ENCODE peak calls at places on chromosomes 2 and 18, in five cellular contexts. B is osteocyte, Y is tibial artery, W is IMR-90, P is fibroblast of lung. U is an unnamed sample.
A peak's percentile ranks its signal among the peaks of the same experiment; 100 is the strongest.

GRCh38 chr2:39595116-39595515 is 70.6 kb upstream of the TMEM178A start:
- DNase-seq in B (no peak), Y (no peak), W (no peak), P (no peak), U (no peak)

GRCh38 chr2:181457741-181458425 is 697 bp downstream of the ITGA4 start:
- DNase-seq in B (peak; percentile 82), Y (peak; percentile 66), W (peak; percentile 35), P (peak; percentile 48), U (peak; percentile 63)

GRCh38 chr18:2348003-2348402 is 223.3 kb downstream of the METTL4 start:
- DNase-seq in B (no peak), Y (no peak), W (no peak), P (no peak), U (no peak)

GRCh38 chr2:233925402-233925801 is 8.2 kb downstream of the TRPM8 start:
- DNase-seq in B (peak; percentile 73), Y (no peak), W (no peak), P (no peak), U (no peak)

GRCh38 chr2:235218486-235218907 is 266.7 kb downstream of the SH3BP4 start:
- DNase-seq in B (no peak), Y (no peak), W (no peak), P (no peak), U (no peak)

GRCh38 chr2:122660786-122661634 is 905.6 kb downstream of the TSN start:
- DNase-seq in B (no peak), Y (no peak), W (no peak), P (no peak), U (no peak)

GRCh38 chr2:241040081-241040803 is 41.8 kb downstream of the SNED1 start:
- DNase-seq in B (peak; percentile 77), Y (no peak), W (no peak), P (no peak), U (no peak)

GRCh38 chr2:128444044-128444771 is 125.5 kb upstream of the HS6ST1 start:
- DNase-seq in B (peak; percentile 77), Y (peak; percentile 48), W (no peak), P (no peak), U (no peak)

GRCh38 chr2:180231015-180231414 is 223.9 kb upstream of the CWC22 start:
- DNase-seq in B (no peak), Y (no peak), W (no peak), P (no peak), U (no peak)

GRCh38 chr2:138424436-138425140 is 77.0 kb upstream of the SPOPL start:
- DNase-seq in B (no peak), Y (no peak), W (no peak), P (no peak), U (no peak)
- TF ChIP-seq CTCF in B (no peak), Y (no peak), W (no peak), P (no peak), U (no peak)

GRCh38 chr2:49812730-49813129 is 658.4 kb upstream of the FSHR start:
- DNase-seq in B (no peak), Y (no peak), W (no peak), P (no peak), U (no peak)

GRCh38 chr2:49801898-49802297 is 647.6 kb upstream of the FSHR start:
- DNase-seq in B (no peak), Y (no peak), W (no peak), P (no peak), U (no peak)

GRCh38 chr2:49811502-49811901 is 657.2 kb upstream of the FSHR start:
- DNase-seq in B (no peak), Y (no peak), W (no peak), P (no peak), U (no peak)

GRCh38 chr2:49813208-49813607 is 658.9 kb upstream of the FSHR start:
- DNase-seq in B (no peak), Y (no peak), W (no peak), P (no peak), U (no peak)

GRCh38 chr2:49807689-49808088 is 653.4 kb upstream of the FSHR start:
- DNase-seq in B (no peak), Y (no peak), W (no peak), P (no peak), U (no peak)
- TF ChIP-seq CTCF in B (no peak), Y (no peak), W (no peak), P (no peak), U (no peak)

GRCh38 chr18:51007787-51008134 is 22.3 kb upstream of the SMAD4 start:
- DNase-seq in B (no peak), Y (no peak), W (no peak), P (no peak), U (no peak)

GRCh38 chr18:51010218-51010617 is 19.8 kb upstream of the SMAD4 start:
- DNase-seq in B (no peak), Y (no peak), W (no peak), P (no peak), U (no peak)

GRCh38 chr18:51009071-51009470 is 20.9 kb upstream of the SMAD4 start:
- DNase-seq in B (no peak), Y (no peak), W (peak; percentile 21), P (no peak), U (no peak)

GRCh38 chr18:51006948-51007786 is 22.8 kb upstream of the SMAD4 start:
- DNase-seq in B (no peak), Y (no peak), W (no peak), P (no peak), U (no peak)

GRCh38 chr18:51006061-51006818 is 23.8 kb upstream of the SMAD4 start:
- DNase-seq in B (no peak), Y (no peak), W (no peak), P (no peak), U (no peak)
- TF ChIP-seq CTCF in B (no peak), Y (no peak), W (no peak), P (no peak), U (no peak)

DNA sequence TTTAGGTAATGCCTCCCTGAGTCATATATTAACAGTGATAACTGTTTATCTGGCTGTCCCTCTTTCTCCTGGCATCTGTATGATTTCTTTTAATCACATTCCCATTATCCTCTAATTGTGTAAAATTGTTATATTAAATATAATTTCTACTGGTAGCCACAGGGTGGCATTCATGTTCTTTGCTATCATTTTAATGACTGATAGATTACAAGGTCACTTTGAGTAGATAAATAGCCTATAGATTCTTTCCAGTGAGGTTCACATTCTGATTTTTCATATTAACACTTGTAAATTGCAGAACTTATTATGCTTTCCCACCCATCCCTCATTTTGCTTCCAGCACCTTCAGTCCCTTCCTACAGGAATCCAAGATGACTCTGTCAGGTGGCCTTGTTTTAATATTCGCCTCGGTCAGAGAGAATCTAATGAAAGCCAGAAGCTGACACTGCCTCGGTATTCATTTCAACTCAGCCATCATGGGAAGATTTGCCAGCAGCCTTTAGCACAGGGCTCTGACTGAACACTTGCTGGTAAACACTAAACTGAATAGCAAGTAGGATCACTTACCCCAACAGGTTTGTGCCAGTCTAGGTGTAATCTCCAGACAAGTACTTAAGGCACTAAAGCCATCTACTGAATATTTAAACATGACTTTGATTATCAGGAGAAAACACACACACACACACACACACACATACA is 101.2 kb upstream of the FSHR start:
- DNase-seq in B (no peak), Y (no peak), W (no peak), P (peak; percentile 8), U (no peak)
- TF ChIP-seq CTCF in B (peak; percentile 46), Y (no peak), W (peak; percentile 23), P (no peak), U (no peak)

DNA sequence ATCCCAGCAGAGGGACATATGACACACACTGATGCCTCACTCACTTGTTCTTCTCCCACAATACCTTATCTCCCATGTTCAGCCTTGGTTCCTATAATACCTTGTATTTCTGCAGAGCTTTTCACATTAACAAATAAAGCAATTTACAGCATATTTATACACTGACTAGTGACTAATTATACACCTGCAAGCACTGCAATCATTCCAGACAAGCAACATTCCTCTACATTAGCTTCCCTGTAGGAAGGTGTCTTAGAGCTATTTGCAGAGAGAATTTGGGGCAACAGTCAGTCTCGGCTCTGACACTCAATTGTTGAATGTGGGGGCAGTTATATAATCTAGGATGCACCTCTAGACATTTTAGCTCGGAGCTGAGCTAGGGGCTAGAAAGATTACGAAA is 9.5 kb upstream of the INSIG2 start:
- DNase-seq in B (no peak), Y (no peak), W (no peak), P (no peak), U (no peak)
- TF ChIP-seq CTCF in B (no peak), Y (no peak), W (no peak), P (no peak), U (no peak)

GRCh38 chr2:47402805-47403691 is at the start of gene MSH2:
- DNase-seq in B (peak; percentile 95), Y (peak; percentile 93), W (peak; percentile 89), P (peak; percentile 90), U (peak; percentile 94)
- TF ChIP-seq CTCF in B (no peak), Y (no peak), W (no peak), P (no peak), U (no peak)

GRCh38 chr2:223596208-223596607 is 6.0 kb downstream of the SCG2 start:
- DNase-seq in B (no peak), Y (no peak), W (no peak), P (no peak), U (no peak)
- TF ChIP-seq CTCF in B (no peak), Y (no peak), W (no peak), P (no peak), U (no peak)

GRCh38 chr2:127376265-127376664 is 11.5 kb downstream of the MAP3K2 start:
- DNase-seq in B (no peak), Y (no peak), W (no peak), P (no peak), U (no peak)

GRCh38 chr2:127370010-127370409 is 17.8 kb downstream of the MAP3K2 start:
- DNase-seq in B (no peak), Y (no peak), W (no peak), P (no peak), U (no peak)

GRCh38 chr2:127373362-127374083 is 14.3 kb downstream of the MAP3K2 start:
- DNase-seq in B (no peak), Y (no peak), W (no peak), P (no peak), U (no peak)

GRCh38 chr2:127365211-127365643 is 22.5 kb downstream of the MAP3K2 start:
- DNase-seq in B (no peak), Y (no peak), W (peak; percentile 8), P (no peak), U (no peak)

GRCh38 chr2:127371037-127371436 is 16.7 kb downstream of the MAP3K2 start:
- DNase-seq in B (no peak), Y (peak; percentile 90), W (no peak), P (no peak), U (no peak)
- TF ChIP-seq CTCF in B (no peak), Y (peak; percentile 32), W (no peak), P (no peak), U (no peak)

DNA sequence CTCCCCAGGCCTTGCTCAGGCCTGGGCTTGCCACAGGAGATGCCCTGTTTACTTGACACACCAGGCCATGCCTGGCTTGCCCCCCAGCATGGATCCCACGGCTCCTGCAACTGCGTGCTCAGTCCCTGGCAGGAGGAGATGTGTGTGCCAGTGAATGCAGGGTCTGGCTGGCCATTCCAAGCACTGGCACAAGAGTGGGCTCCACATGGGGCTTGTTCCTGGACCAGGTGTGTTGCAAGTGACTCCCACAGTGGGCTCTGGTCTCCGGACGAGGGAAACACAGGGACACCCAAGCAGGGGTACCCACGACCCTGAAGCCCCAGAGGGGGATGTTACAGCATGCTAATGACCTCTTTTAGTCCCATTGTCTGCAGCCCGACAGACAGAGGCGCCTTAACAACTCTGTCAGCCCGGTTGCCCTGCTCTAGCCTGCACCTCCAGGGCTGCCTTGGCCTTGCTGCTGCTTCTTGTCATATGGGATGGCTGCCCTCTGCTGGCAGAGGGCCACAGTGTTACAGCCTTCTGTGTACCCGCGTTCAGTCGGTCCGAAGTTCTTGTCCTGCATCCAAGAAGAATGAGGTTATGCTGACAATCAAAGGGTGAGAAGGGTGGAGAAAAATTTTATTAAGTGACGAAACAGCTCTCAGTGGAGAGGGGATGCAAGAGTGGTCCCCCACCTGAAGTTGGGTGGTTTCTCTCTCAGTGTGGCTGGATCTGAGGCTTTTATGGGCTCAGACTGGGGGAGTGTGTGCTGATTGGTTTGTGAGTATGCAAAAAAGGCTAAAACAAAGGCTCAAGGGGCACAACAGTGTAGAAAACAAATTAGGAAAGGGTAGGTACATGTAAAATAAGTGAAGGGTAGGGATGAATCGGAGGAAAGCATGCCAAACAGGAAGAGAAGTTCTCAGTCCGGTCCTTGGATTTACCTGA is 180.4 kb downstream of the MBD5 start:
- DNase-seq in B (no peak), Y (no peak), W (peak; percentile 31), P (peak; percentile 36), U (peak; percentile 70)
- TF ChIP-seq CTCF in B (peak; percentile 66), Y (peak; percentile 19), W (peak; percentile 41), P (peak; percentile 13), U (peak; percentile 45)

U was measured in lower lobe of right lung.